ENCODE peak calls at places on chromosome 10, in four cellular contexts. Z is endothelial cell, R is heart left ventricle, X is NCI-H1417. T is an unnamed sample.

GRCh38 chr10:34397324-34397723 is 417.8 kb downstream of the PARD3 start:
- DNase-seq in R (no peak), X (no peak), Z (no peak), T (no peak)

GRCh38 chr10:62159357-62159756 is 109.3 kb downstream of the RTKN2 start:
- DNase-seq in Z (no peak), X (no peak), R (no peak), T (no peak)

GRCh38 chr10:99412100-99412499 is 18.3 kb downstream of the GOT1 start:
- DNase-seq in Z (no peak), X (no peak), R (no peak), T (no peak)

GRCh38 chr10:124989526-124989925 is 47.6 kb downstream of the ZRANB1 start:
- DNase-seq in Z (no peak), R (no peak), X (no peak), T (no peak)

GRCh38 chr10:131685576-131685975 is 215.2 kb upstream of the PPP2R2D start:
- DNase-seq in X (no peak), R (no peak), Z (no peak), T (no peak)

GRCh38 chr10:18767981-18768380 is 108.8 kb downstream of the ARL5B start:
- DNase-seq in Z (no peak), X (no peak), R (no peak), T (no peak)

GRCh38 chr10:73096452-73097304 is at the start of gene P4HA1:
- DNase-seq in X (peak), Z (peak), R (peak), T (peak)

GRCh38 chr10:36538945-36539586 is 586.3 kb upstream of the ANKRD30A start:
- DNase-seq in Z (peak), X (no peak), R (peak), T (no peak)

GRCh38 chr10:34474060-34474376 is 341.1 kb downstream of the PARD3 start:
- DNase-seq in Z (no peak), R (no peak), X (no peak), T (no peak)

GRCh38 chr10:70966848-70967553 is 78.6 kb upstream of the PCBD1 start:
- DNase-seq in Z (no peak), R (no peak), X (no peak), T (no peak)

GRCh38 chr10:122140941-122141623 is 130.0 kb upstream of the BTBD16 start:
- DNase-seq in R (peak), X (no peak), Z (no peak), T (peak)

GRCh38 chr10:131868436-131868835 is 32.4 kb upstream of the PPP2R2D start:
- DNase-seq in Z (no peak), X (no peak), R (no peak), T (no peak)

GRCh38 chr10:10092581-10092980 is 925.1 kb upstream of the CELF2 start:
- DNase-seq in X (no peak), R (no peak), Z (no peak), T (no peak)

GRCh38 chr10:78982726-78983125 is 86.0 kb upstream of the ZMIZ1 start:
- DNase-seq in R (no peak), X (peak), Z (no peak), T (no peak)

GRCh38 chr10:13820591-13821377 is 234.0 kb downstream of the PRPF18 start:
- DNase-seq in X (no peak), Z (peak), R (peak), T (no peak)